ENCODE peak calls at places on chromosomes 1 and 21, in seven cellular contexts. C is MCF 10A; T is left lung; S is posterior vena cava; I is activated CD4-positive, alpha-beta T cell treated with anti-CD3 and anti-CD28 coated beads, Interleukin-2, amount 50 U/mL, for 1 hour; R is mucosa of gallbladder; A is HEK293T. P is an unnamed sample.

GRCh38 chr1:166184897-166185296 is 18.1 kb upstream of the FAM78B start:
- DNase-seq in C (peak), T (no peak), S (no peak), I (no peak), R (no peak), A (no peak), P (peak)

GRCh38 chr21:39386194-39386593 is 37.3 kb upstream of the HMGN1 start:
- DNase-seq in C (no peak), T (peak), S (peak), I (no peak), R (peak), A (no peak), P (no peak)

GRCh38 chr1:223732993-223733798 is 20.9 kb downstream of the CAPN2 start:
- DNase-seq in C (no peak), T (no peak), S (peak), I (no peak), R (no peak), A (no peak), P (peak)

GRCh38 chr1:61132176-61133047 is 50.1 kb downstream of the NFIA start:
- DNase-seq in C (peak), T (no peak), S (no peak), I (no peak), R (no peak), A (no peak), P (no peak)

GRCh38 chr1:201149400-201149799 is 4.9 kb downstream of the TMEM9 start:
- DNase-seq in C (peak), T (no peak), S (no peak), I (no peak), R (no peak), A (peak), P (peak)

GRCh38 chr1:77983997-77984355 is 5.1 kb upstream of the FUBP1 start:
- DNase-seq in C (no peak), T (no peak), S (no peak), I (no peak), R (no peak), A (no peak), P (no peak)

GRCh38 chr1:2374260-2375155 is 16.8 kb downstream of the MORN1 start:
- DNase-seq in C (no peak), T (no peak), S (peak), I (no peak), R (no peak), A (no peak), P (no peak)

GRCh38 chr1:51750218-51750617 is 128.3 kb downstream of the NRDC start:
- DNase-seq in C (peak), T (no peak), S (no peak), I (no peak), R (no peak), A (no peak), P (peak)

GRCh38 chr1:118944546-118944945 is 43.6 kb downstream of the TBX15 start:
- DNase-seq in C (no peak), T (no peak), S (no peak), I (no peak), R (no peak), A (no peak), P (no peak)

GRCh38 chr1:217214551-217214950 is 416.3 kb downstream of the GPATCH2 start:
- DNase-seq in C (no peak), T (no peak), S (no peak), I (no peak), R (no peak), A (no peak), P (no peak)

GRCh38 chr21:44920694-44921604 is at the start of gene ITGB2:
- DNase-seq in C (no peak), T (peak), S (no peak), I (peak), R (no peak), A (no peak), P (no peak)

GRCh38 chr21:44551290-44552015 is at the start of gene KRTAP10-2:
- DNase-seq in C (no peak), T (no peak), S (peak), I (no peak), R (peak), A (no peak), P (no peak)

GRCh38 chr1:172254521-172255222 is 165.8 kb upstream of the C1orf105 start:
- DNase-seq in C (peak), T (no peak), S (no peak), I (no peak), R (no peak), A (no peak), P (peak)

GRCh38 chr1:225880636-225881035 is 1.5 kb downstream of the TMEM63A start:
- DNase-seq in C (no peak), T (no peak), S (no peak), I (no peak), R (no peak), A (no peak), P (no peak)

GRCh38 chr1:29305943-29306342 is 69.6 kb downstream of the PTPRU start:
- DNase-seq in C (no peak), T (no peak), S (no peak), I (no peak), R (no peak), A (no peak), P (no peak)

GRCh38 chr1:1298861-1299685 is 8.7 kb downstream of the ACAP3 start:
- DNase-seq in C (no peak), T (no peak), S (no peak), I (no peak), R (no peak), A (no peak), P (no peak)

GRCh38 chr1:218299416-218299815 is 14.3 kb downstream of the RRP15 start:
- DNase-seq in C (peak), T (no peak), S (no peak), I (no peak), R (no peak), A (peak), P (peak)

P was measured in PC-3.